ENCODE peak calls at places on chromosomes 13 and 19, in four cellular contexts. W is neural progenitor cell, Y is Peyer's patch, T is psoas muscle. Z is an unnamed sample.

GRCh38 chr13:36420437-36420891 is 11.8 kb upstream of the CCNA1 start:
- DNase-seq in T (no peak), W (peak; percentile 83), Y (peak; percentile 85), Z (no peak)

GRCh38 chr19:46416077-46416709 is 2.8 kb upstream of the CCDC8 start:
- DNase-seq in Y (peak; percentile 73), W (peak; percentile 98), T (peak; percentile 88), Z (peak; percentile 59)

GRCh38 chr13:111540486-111540885 is 220.0 kb downstream of the TEX29 start:
- DNase-seq in T (no peak), Y (no peak), W (no peak), Z (no peak)

GRCh38 chr13:59842507-59842906 is 321.2 kb downstream of the DIAPH3 start:
- DNase-seq in T (no peak), Y (no peak), W (no peak), Z (no peak)

GRCh38 chr13:44661936-44662335 is 85.8 kb upstream of the TSC22D1 start:
- DNase-seq in T (no peak), Y (no peak), W (no peak), Z (no peak)

GRCh38 chr13:72808917-72809500 is 27.1 kb downstream of the PIBF1 start:
- DNase-seq in W (peak; percentile 9), Y (no peak), T (no peak), Z (no peak)

GRCh38 chr13:96771501-96772367 is 222.5 kb downstream of the OXGR1 start:
- DNase-seq in T (no peak), W (no peak), Y (no peak), Z (no peak)

GRCh38 chr13:33524086-33524485 is 238.5 kb upstream of the STARD13 start:
- DNase-seq in Y (no peak), W (no peak), T (no peak), Z (peak; percentile 41)

GRCh38 chr13:21009036-21009435 is 52.4 kb downstream of the LATS2 start:
- DNase-seq in Y (peak; percentile 38), W (no peak), T (no peak), Z (no peak)

GRCh38 chr13:48449656-48450055 is 36.7 kb upstream of the LPAR6 start:
- DNase-seq in T (no peak), Y (no peak), W (no peak), Z (no peak)

GRCh38 chr19:47549341-47549768 is 23.6 kb downstream of the ZNF541 start:
- DNase-seq in W (no peak), Y (no peak), T (no peak), Z (no peak)

GRCh38 chr13:23696610-23697009 is 126.4 kb downstream of the TNFRSF19 start:
- DNase-seq in W (peak; percentile 15), Y (no peak), T (no peak), Z (no peak)

GRCh38 chr13:103299079-103299478 is 232.9 kb upstream of the SLC10A2 start:
- DNase-seq in W (peak; percentile 39), T (no peak), Y (peak; percentile 58), Z (no peak)

GRCh38 chr19:21848706-21849105 is 12.7 kb upstream of the ZNF43 start:
- DNase-seq in Y (no peak), W (no peak), T (no peak), Z (peak; percentile 54)

GRCh38 chr19:21851596-21852345 is 15.8 kb upstream of the ZNF43 start:
- DNase-seq in T (peak; percentile 94), W (peak; percentile 98), Y (peak; percentile 97), Z (peak; percentile 92)

GRCh38 chr19:21850636-21851255 is 14.8 kb upstream of the ZNF43 start:
- DNase-seq in W (no peak), Y (no peak), T (no peak), Z (no peak)
- H3K4me3 ChIP-seq in W (peak overlapping the region; percentile 78), Y (peak overlapping the region; percentile 66), T (peak overlapping the region; percentile 80), Z (peak overlapping the region; percentile 97)

GRCh38 chr19:35549174-35549788 is 3.9 kb downstream of the TMEM147 start:
- DNase-seq in Y (peak; percentile 78), W (peak; percentile 91), T (no peak), Z (no peak)
- TF ChIP-seq CTCF in Y (peak; percentile 70), W (peak; percentile 75), T (peak; percentile 68), Z (peak; percentile 79)

GRCh38 chr13:107834717-107835116 is 380.6 kb downstream of the LIG4 start:
- DNase-seq in W (no peak), T (no peak), Y (no peak), Z (no peak)

GRCh38 chr13:107834268-107834667 is 381.1 kb downstream of the LIG4 start:
- DNase-seq in T (no peak), W (no peak), Y (no peak), Z (no peak)

GRCh38 chr13:107835339-107836018 is 379.9 kb downstream of the LIG4 start:
- DNase-seq in W (no peak), Y (no peak), T (no peak), Z (peak; percentile 81)

GRCh38 chr13:107842562-107843180 is 372.7 kb downstream of the LIG4 start:
- DNase-seq in Y (no peak), W (no peak), T (no peak), Z (no peak)

DNA sequence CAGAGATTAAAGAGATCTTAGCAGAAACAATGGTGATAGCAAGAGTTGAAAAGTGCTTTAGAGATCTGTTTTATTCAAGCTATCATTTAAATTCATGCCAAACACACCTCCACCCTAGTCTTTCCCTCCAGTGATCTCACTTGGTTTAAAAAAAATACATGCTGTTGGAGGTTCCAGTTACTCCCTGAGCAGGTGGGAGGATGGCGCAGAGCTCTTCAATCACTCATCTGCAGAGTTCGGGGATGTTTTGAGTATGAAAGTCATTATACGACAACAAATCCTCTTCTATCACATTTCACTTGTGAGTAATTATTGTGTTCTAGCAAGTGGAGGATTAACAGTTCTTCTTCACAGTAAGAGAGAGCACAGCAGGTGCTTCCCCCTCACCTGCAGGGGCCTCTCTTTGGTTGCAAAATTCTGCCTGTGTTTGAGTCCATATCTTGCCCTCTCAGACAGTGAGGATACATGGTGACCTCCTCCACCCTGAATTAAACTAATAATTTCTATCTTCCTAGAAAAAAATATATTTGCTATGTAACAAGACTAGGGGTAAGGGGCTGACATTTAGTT is 376.7 kb downstream of the LIG4 start:
- DNase-seq in T (no peak), W (no peak), Y (no peak), Z (no peak)
- H3K4me3 ChIP-seq in T (no peak overlapping the region), W (no peak overlapping the region), Y (no peak overlapping the region), Z (no peak overlapping the region)

GRCh38 chr19:40808497-40808896 is 9.5 kb downstream of the EGLN2 start:
- DNase-seq in T (no peak), W (no peak), Y (no peak), Z (no peak)

GRCh38 chr19:40806385-40807146 is 7.6 kb downstream of the EGLN2 start:
- DNase-seq in T (peak; percentile 88), Y (peak; percentile 87), W (peak; percentile 97), Z (peak; percentile 88)

GRCh38 chr19:40805258-40805868 is 6.4 kb downstream of the EGLN2 start:
- DNase-seq in Y (no peak), T (no peak), W (no peak), Z (no peak)

GRCh38 chr19:40808021-40808325 is 9.0 kb downstream of the EGLN2 start:
- DNase-seq in Y (no peak), T (no peak), W (no peak), Z (no peak)

DNA sequence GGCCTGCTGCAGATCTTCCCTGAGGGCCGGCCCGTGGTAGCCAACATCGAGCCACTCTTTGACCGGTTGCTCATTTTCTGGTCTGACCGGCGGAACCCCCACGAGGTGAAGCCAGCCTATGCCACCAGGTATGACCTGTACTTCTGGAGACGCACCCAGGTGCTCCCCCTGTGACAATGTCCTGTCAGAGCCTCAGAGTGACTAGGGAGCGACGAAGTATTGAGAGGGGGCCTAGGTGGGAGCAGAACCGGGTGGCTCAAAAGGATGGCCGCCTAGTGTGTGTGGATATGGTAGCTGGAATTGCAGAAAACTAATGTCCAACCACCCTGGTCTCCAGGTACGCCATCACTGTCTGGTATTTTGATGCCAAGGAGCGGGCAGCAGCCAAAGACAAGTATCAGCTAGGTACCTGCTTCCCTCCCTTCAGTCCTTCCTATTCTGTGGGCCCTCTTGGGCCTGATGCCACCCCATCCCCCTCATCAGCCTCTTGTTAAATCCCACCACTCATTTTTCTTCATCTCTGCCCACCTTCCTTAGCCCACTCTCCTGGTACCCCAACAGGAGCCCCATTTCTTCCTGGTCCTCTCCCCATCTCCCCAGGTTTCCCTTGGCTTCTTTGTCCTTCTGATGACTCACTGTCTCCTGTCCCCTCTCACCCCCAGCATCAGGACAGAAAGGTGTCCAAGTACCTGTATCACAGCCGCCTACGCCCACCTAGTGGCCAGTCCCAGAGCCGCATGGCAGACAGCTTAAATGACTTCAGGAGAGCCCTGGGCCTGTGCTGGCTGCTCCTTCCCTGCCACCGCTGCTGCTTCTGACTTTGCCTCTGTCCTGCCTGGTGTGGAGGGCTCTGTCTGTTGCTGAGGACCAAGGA is 8.4 kb downstream of the EGLN2 start:
- DNase-seq in W (peak; percentile 51), T (no peak), Y (no peak), Z (no peak)
- TF ChIP-seq CTCF in W (peak; percentile 44), T (no peak), Y (no peak), Z (peak; percentile 47)

GRCh38 chr19:4061178-4061682 is 5.5 kb downstream of the ZBTB7A start:
- DNase-seq in W (no peak), T (peak; percentile 94), Y (peak; percentile 94), Z (no peak)
- H3K4me3 ChIP-seq in W (no peak overlapping the region), T (peak overlapping the region; percentile 97), Y (peak overlapping the region; percentile 100), Z (peak overlapping the region; percentile 12)